ENCODE peak calls at places on chromosomes 13 and 19, in five cellular contexts. S is psoas muscle, N is IMR-90, T is GM06990, E is AG10803. I is an unnamed sample.

GRCh38 chr13:67001363-67001762 is 228.8 kb downstream of the PCDH9 start:
- DNase-seq in S (no peak), N (no peak), T (no peak), E (no peak), I (no peak)

GRCh38 chr19:11377237-11377636 is 2.8 kb downstream of the SWSAP1 start:
- DNase-seq in S (no peak), N (peak), T (no peak), E (peak), I (peak)

GRCh38 chr13:48975101-48975925 is at the start of gene FNDC3A:
- DNase-seq in S (peak), N (peak), T (no peak), E (peak), I (peak)

GRCh38 chr13:88063741-88064140 is 392.6 kb downstream of the SLITRK5 start:
- DNase-seq in S (no peak), N (no peak), T (no peak), E (no peak), I (no peak)

GRCh38 chr19:3270908-3271307 is 46.4 kb downstream of the CELF5 start:
- DNase-seq in S (no peak), N (peak), T (no peak), E (peak), I (no peak)

GRCh38 chr19:6743071-6743470 is 3.6 kb downstream of the TRIP10 start:
- DNase-seq in S (no peak), N (no peak), T (no peak), E (no peak), I (no peak)

GRCh38 chr13:40164137-40164536 is 502.3 kb downstream of the FOXO1 start:
- DNase-seq in S (no peak), N (no peak), T (no peak), E (no peak), I (peak)

GRCh38 chr13:51425410-51426042 is 27.3 kb downstream of the INTS6 start:
- DNase-seq in S (no peak), N (peak), T (no peak), E (peak), I (peak)

GRCh38 chr19:10112037-10112751 is 701 bp downstream of the P2RY11 start:
- DNase-seq in S (peak), N (no peak), T (peak), E (peak), I (no peak)

GRCh38 chr13:113636266-113636963 is 21.6 kb downstream of the ATP4B start:
- DNase-seq in S (peak), N (no peak), T (no peak), E (no peak), I (no peak)

GRCh38 chr19:44807652-44808462 is 1.0 kb upstream of the BCAM start:
- DNase-seq in S (no peak), N (peak), T (no peak), E (peak), I (peak)

GRCh38 chr13:98025480-98026025 is 72.1 kb downstream of the IPO5 start:
- DNase-seq in S (no peak), N (peak), T (no peak), E (no peak), I (peak)

GRCh38 chr19:2863818-2864217 is 3.3 kb upstream of the ZNF556 start:
- DNase-seq in S (no peak), N (no peak), T (no peak), E (no peak), I (no peak)

GRCh38 chr13:27708325-27708724 is 84.0 kb upstream of the GSX1 start:
- DNase-seq in S (no peak), N (no peak), T (no peak), E (no peak), I (no peak)

GRCh38 chr19:52734340-52734892 is 428 bp downstream of the ZNF611 start:
- DNase-seq in S (peak), N (no peak), T (no peak), E (peak), I (no peak)

GRCh38 chr19:2761876-2762782 is 20.9 kb downstream of the SGTA start:
- DNase-seq in S (no peak), N (no peak), T (no peak), E (no peak), I (no peak)

GRCh38 chr13:105207586-105208293 is 1327.7 kb downstream of the EFNB2 start:
- DNase-seq in S (no peak), N (peak), T (no peak), E (no peak), I (peak)

GRCh38 chr19:42528354-42529247 is at the start of gene CEACAM1:
- DNase-seq in S (no peak), N (no peak), T (no peak), E (no peak), I (peak)

GRCh38 chr13:84925443-84925842 is 873.8 kb downstream of the SLITRK6 start:
- DNase-seq in S (no peak), N (peak), T (no peak), E (no peak), I (no peak)

GRCh38 chr13:20559659-20560356 is 7.1 kb upstream of the IFT88 start:
- DNase-seq in S (no peak), N (no peak), T (no peak), E (no peak), I (no peak)

GRCh38 chr13:96053003-96053703 is at the start of gene UGGT2:
- DNase-seq in S (peak), N (peak), T (peak), E (peak), I (peak)

GRCh38 chr13:99681695-99682094 is 180.4 kb downstream of the TM9SF2 start:
- DNase-seq in S (no peak), N (no peak), T (no peak), E (no peak), I (no peak)

GRCh38 chr19:38975214-38975860 is at the start of gene FBXO17:
- DNase-seq in S (peak), N (peak), T (peak), E (peak), I (peak)

GRCh38 chr13:113947321-113948033 is 26.4 kb downstream of the C13orf46 start:
- DNase-seq in S (peak), N (peak), T (no peak), E (peak), I (peak)

GRCh38 chr19:8611391-8611883 is 922 bp upstream of the ADAMTS10 start:
- DNase-seq in S (peak), N (no peak), T (no peak), E (peak), I (no peak)
- H3K4me3 ChIP-seq in S (no peak), N (no peak), T (no peak), E (no peak), I (no peak)

GRCh38 chr13:32733685-32734084 is 147.4 kb downstream of the PDS5B start:
- DNase-seq in S (no peak), N (no peak), T (no peak), E (no peak), I (no peak)

GRCh38 chr13:32731074-32731473 is 144.8 kb downstream of the PDS5B start:
- DNase-seq in S (no peak), N (no peak), T (no peak), E (no peak), I (no peak)

GRCh38 chr13:32734511-32734910 is 148.3 kb downstream of the PDS5B start:
- DNase-seq in S (no peak), N (peak), T (no peak), E (peak), I (no peak)

GRCh38 chr13:32728327-32728726 is 142.1 kb downstream of the PDS5B start:
- DNase-seq in S (no peak), N (no peak), T (no peak), E (no peak), I (no peak)

DNA sequence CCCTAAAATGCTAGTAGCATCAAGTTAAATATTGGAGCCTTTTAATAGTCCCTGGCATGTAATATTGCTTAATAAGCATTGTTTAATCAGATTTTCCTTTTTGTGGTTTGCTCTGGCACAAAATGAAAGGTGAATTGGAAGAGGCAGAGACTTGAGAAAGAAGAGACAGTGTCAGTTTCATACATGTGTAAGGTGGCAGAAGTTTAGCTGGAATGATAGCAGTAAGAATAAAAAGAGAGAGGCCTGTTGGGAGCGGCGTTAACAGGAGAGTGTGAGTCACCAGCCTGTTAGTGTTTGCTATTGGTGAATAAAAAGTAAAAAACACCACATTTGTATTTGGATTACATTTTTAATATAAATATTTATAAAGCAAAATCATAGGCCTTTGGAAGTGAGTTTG is 145.3 kb downstream of the PDS5B start:
- DNase-seq in S (no peak), N (peak), T (no peak), E (peak), I (peak)
- TF ChIP-seq CTCF in S (no peak), N (no peak), T (no peak), E (no peak), I (no peak)

DNA sequence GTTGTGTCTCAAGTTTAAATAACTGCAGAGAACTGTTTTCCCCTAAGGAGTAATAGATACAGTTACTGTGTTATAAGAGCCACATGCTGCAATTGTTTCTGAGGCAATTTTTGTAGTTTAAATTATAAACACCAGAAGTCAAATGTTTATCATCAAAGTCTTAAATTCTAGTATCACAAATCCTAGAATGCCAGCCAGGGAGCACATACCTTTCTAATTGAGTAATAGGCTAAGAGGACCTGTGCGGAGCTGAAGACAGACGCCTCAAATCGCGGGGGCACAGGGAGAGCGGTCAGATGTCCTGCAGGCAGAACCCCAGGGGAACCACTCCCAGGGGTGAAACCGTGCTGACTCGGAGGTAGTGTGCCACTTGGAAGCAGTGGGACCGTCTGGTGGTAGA is 65.2 kb upstream of the TNFRSF19 start:
- DNase-seq in S (no peak), N (peak), T (no peak), E (peak), I (peak)
- H3K4me3 ChIP-seq in S (no peak), N (no peak), T (no peak), E (peak), I (peak)

DNA sequence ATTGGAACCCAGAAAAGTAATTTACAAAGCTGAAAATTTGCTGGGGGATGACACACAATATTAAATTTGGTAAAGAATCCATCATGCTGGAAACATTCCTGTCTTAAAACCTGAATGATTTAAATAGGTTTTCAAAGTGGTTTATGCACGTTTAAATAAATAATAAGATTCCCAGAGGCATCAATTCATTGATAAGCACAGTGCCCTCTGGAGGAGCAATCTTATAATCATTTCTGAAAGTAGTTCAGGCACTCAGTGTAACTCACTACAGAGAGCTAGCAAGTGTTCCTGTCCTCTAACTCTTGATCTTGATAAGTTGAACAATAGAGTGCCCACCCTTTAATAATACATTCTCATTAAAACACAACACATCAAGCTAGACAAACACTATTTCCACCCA is 43.5 kb upstream of the SHISA2 start:
- DNase-seq in S (no peak), N (no peak), T (no peak), E (no peak), I (no peak)
- TF ChIP-seq CTCF in S (no peak), N (no peak), T (no peak), E (no peak), I (no peak)

GRCh38 chr13:83881031-83881727 is 1.1 kb downstream of the SLITRK1 start:
- DNase-seq in S (no peak), N (no peak), T (no peak), E (no peak), I (no peak)
- H3K4me3 ChIP-seq in S (no peak), N (no peak), T (no peak), E (peak), I (no peak)

DNA sequence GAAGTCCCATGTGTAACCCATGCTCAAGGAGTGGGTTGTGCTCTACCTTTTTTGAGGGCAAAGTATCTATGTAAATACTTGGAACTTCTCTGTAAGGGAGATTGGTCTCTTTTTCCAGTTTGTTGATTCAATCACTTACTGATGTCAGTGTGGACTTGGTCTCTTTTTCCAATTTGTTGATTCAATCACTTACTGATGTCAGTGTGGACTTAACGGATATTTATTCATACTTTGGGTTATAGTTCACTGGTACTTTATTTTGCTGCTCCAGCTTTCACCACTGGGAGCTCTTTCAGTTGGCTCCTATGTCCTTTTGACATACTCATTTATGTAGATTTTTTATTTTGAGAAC is 36.4 kb downstream of the COG3 start:
- DNase-seq in S (no peak), N (no peak), T (no peak), E (no peak), I (no peak)
- TF ChIP-seq CTCF in S (no peak), N (no peak), T (no peak), E (peak), I (no peak)

GRCh38 chr19:29812881-29813275 is 1.1 kb downstream of the CCNE1 start:
- DNase-seq in S (peak), N (no peak), T (no peak), E (no peak), I (no peak)
- H3K4me3 ChIP-seq in S (peak), N (peak), T (peak), E (peak), I (peak)

DNA sequence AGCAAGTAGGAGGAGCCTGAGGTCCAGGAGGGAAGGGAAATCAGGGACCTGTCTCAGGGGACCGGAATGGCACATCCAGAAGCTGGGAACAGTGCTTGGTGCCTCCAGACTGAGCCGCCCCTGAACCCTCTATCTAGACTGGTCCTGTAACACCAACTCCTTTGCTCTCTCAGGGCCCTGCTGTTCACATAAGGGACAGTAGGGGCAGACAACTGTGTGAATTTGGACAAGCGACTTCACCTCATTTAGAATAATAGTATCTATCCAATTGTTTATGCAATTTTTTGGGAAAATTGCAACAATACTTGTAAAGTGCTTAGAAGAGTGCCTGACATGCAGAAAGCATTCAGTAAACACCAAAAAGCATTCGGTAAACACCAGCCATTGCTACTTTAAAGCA is 14.0 kb downstream of the SYMPK start:
- DNase-seq in S (no peak), N (no peak), T (no peak), E (no peak), I (no peak)
- TF ChIP-seq CTCF in S (no peak), N (peak), T (peak), E (peak), I (peak)

DNA sequence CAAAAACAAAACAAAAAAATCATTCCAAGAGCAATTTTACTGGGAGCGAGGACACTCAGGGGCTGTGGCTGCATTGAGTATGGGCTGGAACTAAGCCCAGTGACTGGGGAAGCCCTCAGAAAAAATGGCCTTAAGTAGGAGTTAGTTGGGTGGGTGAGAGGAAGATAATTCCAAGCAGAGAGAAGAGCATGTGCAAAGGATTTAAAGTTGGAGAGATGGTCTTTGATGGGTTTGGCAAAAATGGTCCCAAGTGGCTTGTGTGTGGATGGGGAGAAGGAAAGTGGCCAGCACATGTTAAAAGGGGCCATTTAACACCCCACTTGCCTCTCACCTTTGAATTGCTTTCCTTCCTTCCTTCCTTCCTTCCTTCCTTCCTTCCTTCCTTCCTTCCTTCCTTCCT is 6.7 kb upstream of the CYP4F22 start:
- DNase-seq in S (no peak), N (no peak), T (no peak), E (no peak), I (no peak)
- H3K4me3 ChIP-seq in S (no peak), N (no peak), T (no peak), E (no peak), I (no peak)

GRCh38 chr19:53868892-53869804 is 1.5 kb downstream of the MYADM start:
- DNase-seq in S (peak), N (peak), T (peak), E (peak), I (peak)
- TF ChIP-seq CTCF in S (peak), N (peak), T (no peak), E (peak), I (peak)

I was measured in fibroblast of villous mesenchyme.